ENCODE peak calls at places on chromosomes 12 and 14, in four cellular contexts. X is hepatocyte, C is dorsolateral prefrontal cortex, P is lower leg skin. T is an unnamed sample.

GRCh38 chr14:60650382-60650961 is 1.2 kb upstream of the SIX1 start:
- DNase-seq in P (no peak), X (no peak), C (no peak), T (no peak)

GRCh38 chr12:20050166-20050565 is 318.2 kb upstream of the PDE3A start:
- DNase-seq in X (no peak), C (no peak), P (no peak), T (no peak)

GRCh38 chr12:88723219-88723618 is 142.9 kb upstream of the KITLG start:
- DNase-seq in X (no peak), C (no peak), P (no peak), T (no peak)

GRCh38 chr14:40188006-40188405 is 755.8 kb upstream of the FBXO33 start:
- DNase-seq in P (no peak), X (no peak), C (no peak), T (no peak)

GRCh38 chr12:47557401-47557800 is 148.4 kb downstream of the RPAP3 start:
- DNase-seq in X (no peak), P (no peak), C (no peak), T (no peak)

GRCh38 chr12:11321980-11322379 is 11.7 kb upstream of the PRB4 start:
- DNase-seq in C (no peak), X (no peak), P (no peak), T (no peak)

GRCh38 chr14:70905316-70905715 is 1.9 kb upstream of the PCNX1 start:
- DNase-seq in C (no peak), X (peak; percentile 67), P (peak; percentile 86), T (no peak)

GRCh38 chr14:92584221-92584620 is 70.6 kb downstream of the RIN3 start:
- DNase-seq in C (no peak), P (no peak), X (no peak), T (no peak)

GRCh38 chr12:102756564-102756963 is 160.5 kb downstream of the PAH start:
- DNase-seq in X (no peak), P (no peak), C (no peak), T (no peak)

GRCh38 chr12:1821805-1822204 is 1.4 kb downstream of the LRTM2 start:
- DNase-seq in C (no peak), P (no peak), X (no peak), T (no peak)

GRCh38 chr12:12819752-12820311 is 6.7 kb downstream of the DDX47 start:
- DNase-seq in P (peak; percentile 73), C (no peak), X (peak; percentile 57), T (no peak)

GRCh38 chr14:105019861-105020814 is 745 bp downstream of the CDCA4 start:
- DNase-seq in C (no peak), X (peak; percentile 76), P (no peak), T (no peak)

GRCh38 chr12:2673966-2674810 is 120.6 kb upstream of the FKBP4 start:
- DNase-seq in P (peak; percentile 54), C (no peak), X (no peak), T (no peak)

GRCh38 chr12:75684678-75685620 is 173.5 kb upstream of the KRR1 start:
- DNase-seq in C (no peak), P (no peak), X (no peak), T (no peak)

GRCh38 chr12:29104495-29104894 is 44.6 kb upstream of the FAR2 start:
- DNase-seq in P (no peak), X (no peak), C (no peak), T (no peak)

GRCh38 chr12:13252024-13252423 is 55.5 kb downstream of the EMP1 start:
- DNase-seq in X (no peak), P (no peak), C (no peak), T (no peak)

GRCh38 chr12:131570596-131570995 is 140.3 kb upstream of the SFSWAP start:
- DNase-seq in P (no peak), X (no peak), C (no peak), T (no peak)

GRCh38 chr12:48882325-48882687 is 16.6 kb upstream of the RND1 start:
- DNase-seq in X (peak; percentile 74), C (no peak), P (no peak), T (no peak)

GRCh38 chr14:93914278-93914677 is 12.9 kb upstream of the FAM181A start:
- DNase-seq in X (no peak), C (no peak), P (no peak), T (no peak)

GRCh38 chr14:54785111-54785777 is 117.4 kb downstream of the GCH1 start:
- DNase-seq in C (peak; percentile 49), P (peak; percentile 60), X (no peak), T (no peak)
- TF ChIP-seq CTCF in C (no peak), P (no peak), X (no peak), T (no peak)

GRCh38 chr12:111757361-111758119 is 9.2 kb upstream of the ALDH2 start:
- DNase-seq in X (no peak), P (peak; percentile 90), C (peak; percentile 37), T (peak; percentile 61)
- H3K4me3 ChIP-seq in X (no peak overlapping the region), P (no peak overlapping the region), C (no peak overlapping the region), T (no peak overlapping the region)

GRCh38 chr12:66170606-66171005 is 810 bp upstream of the TMBIM4 start:
- DNase-seq in X (no peak), C (no peak), P (no peak), T (no peak)

GRCh38 chr12:66165141-66165540 is 4.7 kb downstream of the TMBIM4 start:
- DNase-seq in X (no peak), C (no peak), P (no peak), T (no peak)

GRCh38 chr12:66166561-66166960 is 3.2 kb downstream of the TMBIM4 start:
- DNase-seq in X (no peak), C (no peak), P (no peak), T (no peak)

GRCh38 chr12:66168410-66168809 is 1.4 kb downstream of the TMBIM4 start:
- DNase-seq in P (no peak), C (no peak), X (no peak), T (peak; percentile 29)

DNA sequence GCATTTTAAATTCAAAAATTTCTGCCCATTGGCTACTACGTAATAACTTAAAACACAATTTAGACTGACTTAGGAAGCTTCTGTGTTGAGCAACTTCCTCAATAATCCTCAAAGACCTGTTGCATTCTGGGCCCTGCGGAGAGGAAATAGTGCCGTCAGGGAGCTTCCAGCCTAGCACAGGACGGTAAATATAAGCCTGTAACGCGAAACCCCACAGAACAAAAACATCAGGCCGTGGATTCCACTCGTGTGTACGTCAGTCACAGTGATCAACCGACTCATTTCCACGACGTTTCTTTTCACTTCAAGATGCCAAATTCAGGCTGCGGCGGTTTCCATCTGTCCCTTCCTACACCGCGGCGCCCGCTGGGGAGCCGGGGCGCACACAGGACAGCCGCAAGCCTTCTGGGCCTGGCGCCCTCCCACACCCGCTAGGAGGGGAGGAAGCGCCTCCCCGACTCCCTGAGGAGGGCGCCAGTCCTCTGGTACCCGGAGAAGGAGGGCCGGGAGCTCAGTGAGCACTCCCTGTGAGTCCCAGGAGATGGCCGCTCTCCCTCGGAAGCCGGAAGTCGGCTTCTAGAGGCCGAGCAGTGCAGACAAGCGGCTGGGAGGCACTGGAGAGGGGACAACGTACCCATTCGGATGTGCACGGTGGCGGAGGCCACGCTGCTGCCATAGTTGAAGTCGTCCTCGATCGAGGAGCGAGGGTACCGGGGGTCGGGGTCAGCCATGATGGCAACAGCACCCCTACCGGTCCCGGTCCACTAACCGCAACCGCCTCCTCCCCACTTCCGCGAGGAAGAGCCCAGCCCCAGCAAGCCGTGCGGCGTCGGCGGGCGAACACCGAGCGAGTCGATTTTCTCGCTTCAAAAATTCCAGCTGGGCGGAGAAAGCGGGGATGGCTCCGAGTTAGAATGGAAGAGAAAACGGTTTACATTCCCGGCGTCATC is at the start of gene TMBIM4:
- DNase-seq in X (peak; percentile 92), P (peak; percentile 96), C (peak; percentile 68), T (peak; percentile 93)
- TF ChIP-seq CTCF in X (peak; percentile 52), P (no peak), C (peak; percentile 24), T (no peak)

GRCh38 chr12:32454866-32455265 is 55.5 kb downstream of the FGD4 start:
- DNase-seq in C (no peak), P (no peak), X (no peak), T (no peak)

GRCh38 chr12:32451816-32452215 is 52.5 kb downstream of the FGD4 start:
- DNase-seq in C (no peak), X (no peak), P (no peak), T (no peak)

GRCh38 chr12:32454075-32454474 is 54.7 kb downstream of the FGD4 start:
- DNase-seq in P (no peak), C (no peak), X (peak; percentile 40), T (no peak)

GRCh38 chr12:32457251-32458025 is 58.1 kb downstream of the FGD4 start:
- DNase-seq in P (no peak), C (no peak), X (no peak), T (no peak)

DNA sequence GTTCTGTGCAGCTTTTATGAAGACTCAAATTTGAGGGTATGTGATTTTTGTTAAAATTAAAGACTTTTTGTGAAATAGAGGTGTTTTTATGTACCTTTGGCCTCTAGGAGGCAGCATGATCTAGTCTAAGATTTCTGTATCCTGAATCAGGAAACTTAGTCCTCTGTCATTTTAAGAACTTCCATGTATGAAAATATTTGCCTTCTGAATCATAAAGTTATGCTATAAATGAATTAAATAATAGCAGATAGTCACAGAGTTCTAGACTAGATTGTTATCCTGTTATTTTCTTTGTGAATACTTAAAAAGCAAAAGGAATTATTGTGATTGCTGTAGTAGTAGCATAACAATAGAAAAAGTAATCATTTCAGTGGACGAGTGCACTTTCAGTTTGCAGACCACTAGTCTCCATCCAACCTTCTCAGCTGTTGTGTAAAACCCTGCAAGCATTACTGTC is 56.3 kb downstream of the FGD4 start:
- DNase-seq in C (no peak), X (peak; percentile 76), P (no peak), T (peak; percentile 24)
- H3K4me3 ChIP-seq in C (peak overlapping the region; percentile 52), X (peak overlapping the region; percentile 1), P (no peak overlapping the region), T (no peak overlapping the region)

GRCh38 chr14:59187802-59188460 is 536 bp upstream of the DAAM1 start:
- DNase-seq in P (peak; percentile 86), C (peak; percentile 55), X (peak; percentile 50), T (peak; percentile 65)

GRCh38 chr14:59189281-59189821 is 884 bp downstream of the DAAM1 start:
- DNase-seq in P (peak; percentile 88), C (no peak), X (peak; percentile 54), T (peak; percentile 31)

GRCh38 chr14:59189822-59190368 is 1.4 kb downstream of the DAAM1 start:
- DNase-seq in P (peak; percentile 95), X (peak; percentile 85), C (peak; percentile 64), T (peak; percentile 75)

GRCh38 chr14:59188461-59189280 is at the start of gene DAAM1:
- DNase-seq in C (peak; percentile 99), P (peak; percentile 99), X (peak; percentile 98), T (peak; percentile 92)

DNA sequence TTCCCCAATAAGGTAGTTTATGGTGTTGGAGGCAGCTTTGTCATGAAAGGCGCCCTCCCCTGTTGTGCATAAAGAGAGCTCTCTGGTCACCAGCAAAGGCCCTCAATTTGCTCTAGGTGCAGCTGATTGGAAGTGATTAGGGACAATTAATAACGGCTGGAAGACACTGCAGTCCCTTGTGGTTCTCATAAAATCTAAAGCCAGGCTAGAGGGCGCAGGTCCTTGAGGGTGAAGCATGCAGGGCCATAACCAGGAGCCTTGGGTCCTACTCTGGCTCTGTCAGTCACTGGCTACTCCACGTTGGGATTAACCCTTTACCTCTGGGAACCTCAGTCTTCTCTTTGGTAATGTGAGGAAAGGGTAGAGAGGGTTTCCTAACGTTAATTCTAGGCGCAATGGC is 1.9 kb downstream of the DAAM1 start:
- DNase-seq in X (peak; percentile 15), C (no peak), P (no peak), T (peak; percentile 14)
- TF ChIP-seq CTCF in X (no peak), C (no peak), P (no peak), T (no peak)

DNA sequence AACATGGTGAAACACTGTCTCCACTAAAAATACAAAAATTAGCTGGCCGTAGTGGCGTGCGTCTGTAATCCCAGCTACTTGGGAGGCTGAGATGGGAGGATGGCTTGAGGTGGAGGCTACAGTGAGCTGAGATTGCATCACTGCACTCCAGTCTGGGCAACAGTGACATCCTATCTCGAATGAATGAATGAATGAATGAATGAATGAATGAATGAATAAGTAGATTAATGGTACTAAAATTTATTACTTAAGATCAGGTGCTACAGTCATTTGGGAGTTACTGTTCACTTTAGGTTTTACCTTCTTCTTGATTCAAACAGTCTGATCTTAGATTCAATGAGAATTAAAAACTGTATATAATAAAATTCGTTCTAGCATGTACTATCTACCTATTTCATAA is 31.6 kb upstream of the WDR89 start:
- DNase-seq in X (no peak), P (no peak), C (no peak), T (no peak)
- H3K4me3 ChIP-seq in X (no peak overlapping the region), P (no peak overlapping the region), C (no peak overlapping the region), T (no peak overlapping the region)